ENCODE peak calls at places on chromosomes 3 and 15, in ten cellular contexts. J, F, I, S, G, Y, W, E, O and P are unnamed samples.

GRCh38 chr3:105907790-105908189 is 39.0 kb upstream of the CBLB start:
- DNase-seq in W (no peak), O (peak; percentile 32), E (peak; percentile 12), Y (no peak), S (no peak), F (no peak), G (no peak), J (no peak), I (no peak), P (no peak)

GRCh38 chr3:104359546-104359945 is 1007.2 kb upstream of the ALCAM start:
- DNase-seq in O (peak; percentile 90), Y (no peak), I (no peak), F (no peak), G (peak; percentile 52), S (no peak), W (no peak), E (no peak), J (peak; percentile 90), P (no peak)

GRCh38 chr3:9340450-9341009 is 22.3 kb upstream of the THUMPD3 start:
- DNase-seq in G (peak; percentile 90), W (peak; percentile 41), O (peak; percentile 87), S (no peak), I (peak; percentile 61), E (no peak), F (no peak), Y (no peak), J (peak; percentile 70), P (no peak)

GRCh38 chr3:46089237-46090011 is 62.1 kb upstream of the XCR1 start:
- DNase-seq in W (no peak), O (peak; percentile 98), G (peak; percentile 96), S (peak; percentile 77), I (peak; percentile 44), Y (no peak), J (peak; percentile 93), E (no peak), F (no peak), P (peak; percentile 75)

GRCh38 chr15:92817339-92817886 is 82.7 kb upstream of the CHD2 start:
- DNase-seq in S (no peak), J (no peak), F (peak; percentile 59), E (no peak), O (no peak), I (no peak), W (no peak), Y (no peak), G (no peak), P (no peak)

GRCh38 chr3:3800076-3800448 is 831 bp downstream of the LRRN1 start:
- DNase-seq in G (no peak), E (peak; percentile 15), Y (peak; percentile 23), S (no peak), W (no peak), F (no peak), J (no peak), O (no peak), I (no peak), P (no peak)

GRCh38 chr3:61875976-61876671 is 314.8 kb downstream of the PTPRG start:
- DNase-seq in G (no peak), E (no peak), W (no peak), S (no peak), O (no peak), Y (no peak), I (no peak), F (no peak), J (no peak), P (no peak)

GRCh38 chr15:62977952-62978811 is 64.4 kb upstream of the TPM1 start:
- DNase-seq in G (peak; percentile 56), W (no peak), O (peak; percentile 93), S (no peak), E (no peak), F (no peak), J (peak; percentile 31), Y (no peak), I (peak; percentile 72), P (no peak)

GRCh38 chr3:23685484-23686258 is 120.1 kb upstream of the UBE2E1 start:
- DNase-seq in W (peak; percentile 72), J (peak; percentile 99), Y (no peak), G (peak; percentile 100), F (peak; percentile 42), I (peak; percentile 98), E (no peak), S (peak; percentile 89), O (peak; percentile 98), P (peak; percentile 93)

GRCh38 chr15:76335129-76335850 is 1.3 kb upstream of the ISL2 start:
- DNase-seq in I (no peak), E (no peak), F (peak; percentile 27), O (no peak), S (no peak), J (no peak), Y (no peak), W (no peak), G (peak; percentile 58), P (peak; percentile 81)

GRCh38 chr3:172666873-172667694 is 43.8 kb downstream of the NCEH1 start:
- DNase-seq in G (peak; percentile 88), S (peak; percentile 84), F (peak; percentile 82), W (peak; percentile 82), J (peak; percentile 84), E (peak; percentile 60), Y (peak; percentile 90), I (peak; percentile 82), O (peak; percentile 84), P (peak; percentile 93)

GRCh38 chr3:183800221-183800863 is 25.0 kb downstream of the MAP6D1 start:
- DNase-seq in O (no peak), E (no peak), F (no peak), W (no peak), S (no peak), Y (no peak), I (no peak), G (no peak), J (no peak), P (no peak)

GRCh38 chr3:38158472-38158871 is 6.9 kb upstream of the OXSR1 start:
- DNase-seq in G (no peak), O (no peak), F (no peak), S (no peak), W (no peak), E (no peak), I (no peak), J (no peak), Y (no peak), P (no peak)

GRCh38 chr15:98690272-98690671 is 41.9 kb downstream of the IGF1R start:
- DNase-seq in E (no peak), W (no peak), S (no peak), I (no peak), F (no peak), O (no peak), J (no peak), Y (no peak), G (no peak), P (no peak)

GRCh38 chr3:58487140-58487886 is 4.6 kb upstream of the KCTD6 start:
- DNase-seq in I (peak; percentile 67), F (peak; percentile 11), S (no peak), O (peak; percentile 92), E (no peak), G (peak; percentile 74), J (peak; percentile 56), W (no peak), Y (no peak), P (no peak)

GRCh38 chr15:80172401-80172800 is 19.6 kb downstream of the FAH start:
- DNase-seq in S (no peak), I (no peak), F (no peak), E (no peak), W (no peak), J (no peak), Y (no peak), G (no peak), O (no peak), P (no peak)

GRCh38 chr3:48633743-48634142 is 1.5 kb downstream of the SLC26A6 start:
- DNase-seq in J (no peak), F (no peak), E (no peak), W (no peak), G (no peak), Y (no peak), O (no peak), S (no peak), I (no peak), P (no peak)

GRCh38 chr3:189186093-189186492 is 14.3 kb downstream of the TPRG1 start:
- DNase-seq in Y (no peak), F (no peak), S (no peak), J (peak; percentile 79), I (peak; percentile 28), E (no peak), O (peak; percentile 54), W (no peak), G (no peak), P (no peak)

GRCh38 chr15:31098953-31099740 is 2.4 kb downstream of the TRPM1 start:
- DNase-seq in O (peak; percentile 28), Y (no peak), F (no peak), W (no peak), S (no peak), G (peak; percentile 29), I (no peak), E (no peak), J (no peak), P (no peak)

GRCh38 chr15:69926011-69926410 is 171.7 kb downstream of the TLE3 start:
- DNase-seq in O (no peak), G (no peak), J (peak; percentile 36), E (no peak), W (no peak), F (no peak), S (no peak), I (peak; percentile 20), Y (no peak), P (no peak)

GRCh38 chr3:184323696-184324095 is 9.3 kb downstream of the EIF4G1 start:
- DNase-seq in W (no peak), J (no peak), Y (no peak), I (no peak), O (no peak), F (no peak), G (no peak), S (no peak), E (no peak), P (no peak)

GRCh38 chr3:46923559-46924350 is 46.2 kb downstream of the PTH1R start:
- DNase-seq in I (peak; percentile 28), O (peak; percentile 65), E (peak; percentile 45), G (peak; percentile 53), J (no peak), Y (peak; percentile 61), S (peak; percentile 63), W (peak; percentile 31), F (peak; percentile 48), P (no peak)

GRCh38 chr3:27146786-27147185 is 222.4 kb downstream of the NEK10 start:
- DNase-seq in I (no peak), Y (no peak), S (no peak), J (no peak), E (no peak), W (no peak), F (no peak), O (no peak), G (no peak), P (no peak)

GRCh38 chr3:15276028-15276717 is 56.2 kb downstream of the SH3BP5 start:
- DNase-seq in W (no peak), E (no peak), F (no peak), Y (no peak), O (peak; percentile 66), G (no peak), S (peak; percentile 33), J (no peak), I (peak; percentile 32), P (peak; percentile 71)

GRCh38 chr15:93152264-93152884 is 63.4 kb upstream of the RGMA start:
- DNase-seq in F (no peak), O (no peak), G (no peak), W (no peak), E (peak; percentile 19), I (no peak), S (no peak), Y (peak; percentile 44), J (no peak), P (no peak)

GRCh38 chr3:185586644-185586964 is 509 bp downstream of the SENP2 start:
- DNase-seq in J (peak; percentile 10), I (no peak), E (no peak), S (no peak), O (no peak), Y (no peak), F (peak; percentile 85), G (no peak), W (peak; percentile 36), P (no peak)

GRCh38 chr3:127751782-127752181 is 70.5 kb downstream of the MGLL start:
- DNase-seq in E (no peak), F (no peak), O (no peak), S (no peak), G (no peak), I (no peak), J (no peak), W (no peak), Y (no peak), P (no peak)

GRCh38 chr15:68407141-68407885 is 24.6 kb downstream of the ITGA11 start:
- DNase-seq in G (no peak), S (peak; percentile 62), W (no peak), F (no peak), J (no peak), E (no peak), I (no peak), Y (no peak), O (no peak), P (peak; percentile 85)